ENCODE peak calls at places on chromosomes 11 and 22, in nine cellular contexts. A, F, Q, B, N, I, P, Z and G are unnamed samples.

GRCh38 chr11:122628691-122629555 is 26.6 kb upstream of the UBASH3B start:
- DNase-seq in P (peak), B (peak), I (peak), N (peak), F (peak), A (peak), Q (peak), Z (peak), G (peak)

GRCh38 chr11:86292912-86293606 is 9.0 kb upstream of the HIKESHI start:
- DNase-seq in A (no peak), N (no peak), F (no peak), I (no peak), Z (no peak), Q (no peak), B (no peak), P (no peak), G (no peak)

GRCh38 chr11:86523738-86524602 is 148.4 kb downstream of the ME3 start:
- DNase-seq in Z (no peak), A (no peak), P (no peak), N (no peak), B (peak), F (peak), Q (peak), I (peak), G (peak)

GRCh38 chr22:44752285-44753188 is at the start of gene ARHGAP8:
- DNase-seq in B (peak), N (peak), A (no peak), Q (no peak), F (no peak), Z (peak), P (no peak), I (peak), G (no peak)

GRCh38 chr11:129143335-129143734 is 48.8 kb downstream of the ARHGAP32 start:
- DNase-seq in B (peak), Z (no peak), Q (peak), A (no peak), P (peak), F (peak), I (peak), N (peak), G (peak)

GRCh38 chr11:66070604-66071325 is 693 bp downstream of the PACS1 start:
- DNase-seq in B (peak), P (peak), F (no peak), A (peak), N (peak), Q (peak), I (peak), Z (peak), G (no peak)

GRCh38 chr11:119545978-119546915 is 123.3 kb upstream of the THY1 start:
- DNase-seq in A (no peak), Q (no peak), N (no peak), Z (no peak), F (no peak), I (no peak), P (no peak), B (no peak), G (no peak)

GRCh38 chr11:61162092-61162935 is 1.1 kb upstream of the VPS37C start:
- DNase-seq in Q (no peak), Z (no peak), P (no peak), F (no peak), B (peak), I (no peak), A (peak), N (no peak), G (no peak)

GRCh38 chr11:119828011-119828410 is 99.0 kb upstream of the NECTIN1 start:
- DNase-seq in N (peak), P (no peak), Q (no peak), A (no peak), B (no peak), Z (no peak), F (no peak), I (no peak), G (no peak)

GRCh38 chr22:49203863-49204598 is 623.6 kb downstream of the BRD1 start:
- DNase-seq in N (no peak), A (no peak), F (no peak), P (no peak), Z (peak), B (no peak), Q (no peak), I (no peak), G (no peak)

GRCh38 chr11:126969865-126970479 is 30.6 kb downstream of the KIRREL3 start:
- DNase-seq in Z (peak), B (peak), A (peak), F (no peak), I (no peak), P (no peak), Q (peak), N (no peak), G (no peak)

GRCh38 chr11:110172666-110173065 is 79.5 kb downstream of the ZC3H12C start:
- DNase-seq in I (no peak), N (no peak), B (no peak), Z (no peak), A (no peak), F (no peak), P (no peak), Q (no peak), G (no peak)

GRCh38 chr11:33055361-33055760 is 16.0 kb downstream of the TCP11L1 start:
- DNase-seq in F (no peak), N (no peak), Q (no peak), A (no peak), B (no peak), I (no peak), P (no peak), Z (no peak), G (no peak)

GRCh38 chr22:45101828-45102227 is 61.9 kb upstream of the NUP50 start:
- DNase-seq in Q (peak), B (peak), A (peak), F (no peak), Z (peak), I (no peak), N (peak), P (peak), G (peak)

GRCh38 chr22:32695451-32695891 is 106.0 kb upstream of the TIMP3 start:
- DNase-seq in A (no peak), B (peak), I (no peak), Q (peak), N (no peak), P (no peak), Z (no peak), F (peak), G (peak)

GRCh38 chr11:132402056-132402684 is 1031.8 kb downstream of the NTM start:
- DNase-seq in P (peak), F (peak), B (peak), A (peak), Q (peak), Z (peak), I (no peak), N (no peak), G (peak)

GRCh38 chr11:64101461-64101860 is 64.5 kb downstream of the MACROD1 start:
- DNase-seq in N (no peak), P (no peak), I (no peak), Z (no peak), Q (peak), B (no peak), F (no peak), A (no peak), G (no peak)

GRCh38 chr11:45563801-45564200 is 101.6 kb downstream of the CHST1 start:
- DNase-seq in Q (no peak), A (no peak), I (no peak), F (no peak), P (no peak), B (no peak), Z (no peak), N (no peak), G (no peak)

GRCh38 chr22:35950262-35950661 is 78.4 kb downstream of the RBFOX2 start:
- DNase-seq in B (no peak), P (no peak), Z (no peak), I (no peak), F (no peak), Q (no peak), N (no peak), A (no peak), G (no peak)

GRCh38 chr11:128463386-128463829 is 124.0 kb downstream of the ETS1 start:
- DNase-seq in F (no peak), P (no peak), Q (peak), N (no peak), A (no peak), Z (no peak), I (no peak), B (peak), G (peak)

GRCh38 chr11:84645988-84646689 is 981.0 kb downstream of the DLG2 start:
- DNase-seq in N (peak), B (no peak), Q (no peak), Z (no peak), A (no peak), P (no peak), F (no peak), I (peak), G (no peak)

GRCh38 chr22:41030891-41031290 is 61.5 kb upstream of the EP300 start:
- DNase-seq in F (no peak), Q (peak), A (no peak), B (no peak), N (no peak), P (no peak), I (no peak), Z (no peak), G (no peak)

GRCh38 chr22:35904752-35905151 is 123.9 kb downstream of the RBFOX2 start:
- DNase-seq in B (no peak), F (no peak), A (no peak), Q (no peak), N (no peak), I (no peak), P (no peak), Z (no peak), G (no peak)

GRCh38 chr11:27025312-27025955 is 15.2 kb upstream of the BBOX1 start:
- DNase-seq in Q (no peak), Z (no peak), P (no peak), B (no peak), F (no peak), A (no peak), I (no peak), N (no peak), G (no peak)

GRCh38 chr11:66297610-66298009 is 5.9 kb downstream of the TMEM151A start:
- DNase-seq in F (no peak), Z (no peak), A (no peak), Q (no peak), P (no peak), I (no peak), N (no peak), B (no peak), G (no peak)

GRCh38 chr11:18365736-18366135 is 28.6 kb upstream of the LDHA start:
- DNase-seq in I (no peak), B (no peak), F (no peak), N (no peak), Q (no peak), P (no peak), A (no peak), Z (no peak), G (no peak)

GRCh38 chr11:73463359-73463758 is 87.2 kb downstream of the RELT start:
- DNase-seq in N (no peak), I (no peak), Q (peak), Z (no peak), F (peak), B (no peak), P (no peak), A (no peak), G (no peak)

GRCh38 chr22:44408227-44409192 is 89.5 kb downstream of the RTL6 start:
- DNase-seq in B (no peak), A (no peak), N (no peak), Q (no peak), Z (no peak), F (no peak), P (no peak), I (no peak), G (no peak)

GRCh38 chr11:122505304-122506006 is 150.1 kb upstream of the UBASH3B start:
- DNase-seq in N (peak), F (peak), B (peak), I (peak), A (peak), Z (peak), P (peak), Q (peak), G (peak)

GRCh38 chr11:65440831-65441499 is 18.4 kb downstream of the NEAT1 start:
- DNase-seq in A (peak), N (no peak), P (no peak), B (no peak), F (no peak), Z (no peak), Q (peak), I (no peak), G (no peak)

GRCh38 chr22:23984430-23984829 is 4.5 kb downstream of the GSTT2 start:
- DNase-seq in Q (no peak), B (no peak), P (no peak), F (no peak), Z (peak), A (peak), N (no peak), I (peak), G (no peak)

GRCh38 chr22:41528132-41528766 is 16.0 kb downstream of the POLR3H start:
- DNase-seq in I (no peak), Q (no peak), N (no peak), Z (no peak), B (no peak), A (no peak), P (no peak), F (no peak), G (no peak)

GRCh38 chr11:116881153-116881552 is 43.7 kb upstream of the APOA1 start:
- DNase-seq in I (no peak), F (no peak), B (no peak), A (no peak), Z (no peak), Q (peak), P (no peak), N (no peak), G (no peak)

GRCh38 chr11:66800720-66801428 is 42.4 kb upstream of the RCE1 start:
- DNase-seq in P (no peak), B (no peak), F (no peak), A (peak), Q (no peak), I (no peak), N (no peak), Z (no peak), G (no peak)

GRCh38 chr11:63944987-63945386 is 6.2 kb downstream of the NAA40 start:
- DNase-seq in F (no peak), Q (peak), P (no peak), N (peak), A (no peak), B (peak), Z (no peak), I (peak), G (no peak)

DNA sequence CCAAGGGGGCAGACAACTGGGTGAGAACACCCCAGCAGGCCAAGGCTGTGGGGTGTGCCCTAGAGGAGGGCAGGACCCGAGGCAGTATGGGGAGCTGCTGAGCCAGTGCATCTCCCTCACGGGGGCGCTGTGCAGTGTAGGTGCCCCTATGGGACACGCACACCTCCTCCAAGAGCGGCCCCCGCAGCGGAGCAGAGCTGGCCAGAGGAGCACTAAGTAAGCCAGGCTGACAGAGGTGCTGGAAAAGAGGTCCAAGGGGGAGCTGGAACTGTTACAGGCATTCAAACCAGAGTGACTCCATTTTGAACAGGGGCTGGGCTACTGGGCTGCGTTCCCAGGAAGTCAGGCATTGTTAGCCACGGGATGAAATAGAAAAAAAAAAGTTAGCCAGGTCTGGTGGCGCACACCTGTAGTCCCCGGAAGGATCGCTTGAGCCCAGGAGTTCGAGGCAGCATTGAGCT is 41.8 kb downstream of the TST start:
- DNase-seq in A (peak), B (peak), F (no peak), P (peak), Z (peak), N (peak), I (peak), Q (peak), G (no peak)
- TF ChIP-seq CTCF in A (peak), B (peak), F (peak), P (peak), Z (peak), N (peak), I (no peak), Q (peak), G (peak)

DNA sequence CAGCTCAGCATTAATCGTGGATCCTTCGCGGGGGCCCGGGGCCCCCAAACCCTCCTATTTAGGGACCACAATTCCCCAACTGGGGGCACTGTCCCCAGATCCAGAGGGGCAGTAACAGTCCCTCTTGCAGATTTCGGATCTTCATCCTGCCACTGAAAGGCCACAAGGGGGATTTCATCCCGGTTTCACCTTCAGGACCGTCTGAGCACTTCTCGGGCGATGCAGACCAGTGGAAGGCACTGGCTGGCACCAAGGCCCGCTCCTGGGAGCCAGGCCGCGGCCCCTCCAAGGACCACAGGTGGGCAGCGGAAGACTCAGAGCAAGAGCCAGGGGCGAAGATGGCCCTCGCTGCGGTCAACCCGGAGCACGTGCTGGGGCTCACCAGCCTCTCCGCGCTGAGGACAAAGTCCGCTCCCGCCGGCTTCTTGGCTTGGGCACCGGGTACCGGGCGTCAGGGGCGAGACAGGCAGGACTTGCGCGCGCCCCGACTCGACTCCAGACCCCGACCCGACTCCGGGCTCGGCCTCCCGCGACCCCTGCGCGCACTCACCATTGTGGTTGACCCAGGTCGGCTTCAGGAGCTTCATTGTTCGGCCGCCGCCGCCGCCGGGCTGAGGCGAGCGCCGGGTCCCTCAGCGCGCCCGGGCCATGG is 517 bp downstream of the HIRA start:
- DNase-seq in I (peak), P (peak), Q (peak), F (no peak), N (peak), Z (peak), A (peak), B (peak), G (no peak)
- TF ChIP-seq CTCF in I (no peak), P (peak), Q (peak), F (peak), N (no peak), Z (no peak), A (peak), B (peak), G (peak)

GRCh38 chr11:99162819-99163218 is 142.1 kb downstream of the CNTN5 start:
- DNase-seq in Z (no peak), A (peak), P (no peak), F (no peak), I (no peak), N (no peak), Q (no peak), B (no peak), G (no peak)
- TF ChIP-seq CTCF in Z (no peak), A (no peak), P (no peak), F (no peak), I (no peak), N (no peak), Q (no peak), B (no peak), G (no peak)

DNA sequence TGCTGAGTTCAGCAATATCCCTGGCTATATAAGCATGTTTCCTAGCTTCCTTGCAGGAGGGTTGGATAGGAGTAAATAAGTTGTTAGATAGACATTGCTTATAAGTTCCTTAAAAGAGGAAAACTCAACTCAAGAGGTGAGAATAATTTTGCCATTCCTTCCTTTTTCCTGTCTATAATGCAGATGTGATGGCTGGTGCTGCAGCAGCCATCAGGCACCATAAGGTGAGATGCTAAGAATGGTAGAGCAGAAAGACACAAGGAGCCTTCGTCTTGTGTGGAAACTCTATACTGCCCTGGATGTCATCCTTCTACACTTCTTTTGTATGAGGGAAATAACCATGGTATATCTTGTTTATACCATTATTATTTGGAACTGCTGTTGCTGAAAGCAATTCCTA is 74.5 kb upstream of the GRK3 start:
- DNase-seq in Q (no peak), N (no peak), I (no peak), P (no peak), A (no peak), B (no peak), Z (no peak), F (no peak), G (no peak)
- TF ChIP-seq CTCF in Q (no peak), N (no peak), I (no peak), P (no peak), A (no peak), B (no peak), Z (no peak), F (no peak), G (no peak)

DNA sequence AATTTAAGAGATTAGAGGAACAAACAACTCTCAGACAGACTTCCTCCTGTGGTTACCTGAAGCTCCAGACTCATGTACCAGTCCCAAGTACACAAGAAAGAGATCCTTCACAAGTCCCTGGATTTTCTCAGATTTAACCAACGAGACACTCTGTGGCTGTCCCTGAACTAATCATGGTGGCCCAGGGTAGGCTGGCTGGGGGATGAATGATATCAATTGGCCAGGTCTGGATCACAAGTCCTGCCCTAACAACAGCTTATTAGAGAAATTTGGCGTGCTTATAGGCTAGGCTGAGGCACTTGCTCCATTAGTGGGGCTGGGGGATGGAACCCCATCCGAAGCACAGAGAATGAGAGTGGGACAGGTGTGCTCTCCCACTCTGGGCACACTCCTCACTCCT is 22.1 kb downstream of the HEPHL1 start:
- DNase-seq in F (no peak), Z (no peak), A (no peak), I (no peak), N (no peak), B (no peak), Q (no peak), P (no peak), G (no peak)
- TF ChIP-seq CTCF in F (no peak), Z (no peak), A (no peak), I (no peak), N (no peak), B (no peak), Q (no peak), P (no peak), G (no peak)

GRCh38 chr11:47908198-47908597 is 60.0 kb upstream of the NUP160 start:
- DNase-seq in Q (peak), B (peak), Z (no peak), P (no peak), N (no peak), F (no peak), A (no peak), I (no peak), G (no peak)
- TF ChIP-seq CTCF in Q (no peak), B (no peak), Z (no peak), P (no peak), N (no peak), F (no peak), A (no peak), I (no peak), G (no peak)

GRCh38 chr22:46596819-46597218 is 23.4 kb upstream of the GRAMD4 start:
- DNase-seq in B (peak), N (peak), I (peak), A (no peak), Q (no peak), F (peak), P (no peak), Z (peak), G (no peak)
- TF ChIP-seq CTCF in B (peak), N (peak), I (no peak), A (no peak), Q (no peak), F (peak), P (no peak), Z (no peak), G (no peak)